ENCODE peak calls at places on chromosomes 12 and 14, in eight cellular contexts. X is prostate gland, L is GM12878, B is suprapubic skin, P is breast epithelium, U is upper lobe of left lung, Z is K562, C is GM23338. F is an unnamed sample.

GRCh38 chr12:6326316-6326959 is 15.4 kb downstream of the TNFRSF1A start:
- DNase-seq in Z (peak), B (no peak), X (no peak), P (no peak), U (no peak), C (peak), L (no peak), F (no peak)

GRCh38 chr12:49043241-49043640 is 17.4 kb downstream of the KMT2D start:
- DNase-seq in X (no peak), U (no peak), Z (no peak), C (no peak), P (no peak), B (no peak), L (no peak), F (no peak)

GRCh38 chr12:52204095-52204930 is 12.5 kb upstream of the KRT80 start:
- DNase-seq in B (no peak), U (no peak), L (no peak), P (no peak), Z (no peak), X (no peak), C (no peak), F (no peak)

GRCh38 chr12:121857322-121858246 is 1.1 kb downstream of the HPD start:
- DNase-seq in P (no peak), X (no peak), U (no peak), Z (peak), B (no peak), L (no peak), C (no peak), F (no peak)

GRCh38 chr12:6207254-6207942 is 7.2 kb downstream of the CD9 start:
- DNase-seq in B (no peak), X (no peak), U (no peak), P (no peak), C (no peak), L (no peak), Z (no peak), F (no peak)

GRCh38 chr14:105503918-105504692 is 13.1 kb downstream of the TEDC1 start:
- DNase-seq in C (no peak), P (no peak), B (no peak), Z (no peak), X (no peak), L (no peak), U (peak), F (no peak)

GRCh38 chr12:50790081-50790480 is 26.2 kb downstream of the ATF1 start:
- DNase-seq in X (no peak), L (no peak), B (no peak), P (no peak), C (no peak), Z (no peak), U (no peak), F (no peak)

GRCh38 chr12:75207338-75208083 is 2.1 kb downstream of the KCNC2 start:
- DNase-seq in L (no peak), C (peak), U (peak), P (no peak), X (no peak), Z (no peak), B (no peak), F (no peak)

GRCh38 chr14:58771016-58771415 is 133.3 kb downstream of the DACT1 start:
- DNase-seq in L (no peak), P (no peak), B (no peak), Z (no peak), U (no peak), X (no peak), C (no peak), F (no peak)

GRCh38 chr12:112309797-112310196 is 72.4 kb downstream of the HECTD4 start:
- DNase-seq in X (no peak), C (no peak), P (no peak), L (no peak), Z (no peak), B (no peak), U (no peak), F (no peak)

GRCh38 chr12:108642899-108643654 is 9.4 kb upstream of the SELPLG start:
- DNase-seq in P (no peak), B (no peak), X (no peak), C (no peak), Z (no peak), L (no peak), U (no peak), F (no peak)

GRCh38 chr12:108644743-108645120 is 11.0 kb upstream of the SELPLG start:
- DNase-seq in B (peak), U (no peak), X (no peak), Z (no peak), P (no peak), C (no peak), L (no peak), F (no peak)

GRCh38 chr12:108642269-108642870 is 8.7 kb upstream of the SELPLG start:
- DNase-seq in B (peak), U (no peak), P (no peak), C (no peak), Z (no peak), X (no peak), L (no peak), F (no peak)

GRCh38 chr12:108645686-108646596 is 12.2 kb upstream of the SELPLG start:
- DNase-seq in L (no peak), C (no peak), B (peak), Z (no peak), U (no peak), P (no peak), X (no peak), F (no peak)

GRCh38 chr12:108643941-108644742 is 10.4 kb upstream of the SELPLG start:
- DNase-seq in B (peak), Z (no peak), L (no peak), C (no peak), P (no peak), X (no peak), U (no peak), F (no peak)
- TF ChIP-seq POLR2AphosphoS5 in B (peak), Z (no peak), L (no peak), C (no peak), P (no peak), X (no peak), U (peak), F (no peak)

GRCh38 chr12:110281549-110282342 is 699 bp downstream of the ATP2A2 start:
- DNase-seq in Z (no peak), X (peak), B (peak), L (no peak), P (peak), C (peak), U (peak), F (no peak)
- TF ChIP-seq POLR2AphosphoS5 in Z (peak), X (no peak), B (no peak), L (peak), P (peak), C (peak), U (no peak), F (peak)

DNA sequence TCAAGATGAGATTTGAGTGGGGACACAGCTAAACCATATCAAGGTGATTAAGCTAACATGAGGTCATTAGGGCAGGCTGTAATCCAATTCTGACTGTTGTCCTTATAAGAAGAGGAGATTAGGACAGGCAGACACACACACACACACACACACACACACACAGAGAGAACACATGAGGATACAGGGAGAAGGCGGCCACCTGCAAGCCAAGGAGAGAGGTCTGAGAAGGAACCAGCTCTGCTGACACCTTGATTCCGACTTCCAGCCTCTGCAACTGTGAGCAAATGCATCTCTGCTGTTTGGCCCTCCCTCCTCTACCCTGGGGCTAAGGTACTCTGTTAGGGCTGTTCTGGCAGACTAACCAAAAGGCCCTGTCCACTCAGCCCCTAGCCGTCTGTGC is 112.5 kb upstream of the GSC start:
- DNase-seq in B (no peak), P (no peak), X (no peak), C (no peak), L (no peak), U (no peak), Z (no peak), F (no peak)
- TF ChIP-seq POLR2AphosphoS5 in B (no peak), P (no peak), X (no peak), C (no peak), L (no peak), U (no peak), Z (no peak), F (no peak)

DNA sequence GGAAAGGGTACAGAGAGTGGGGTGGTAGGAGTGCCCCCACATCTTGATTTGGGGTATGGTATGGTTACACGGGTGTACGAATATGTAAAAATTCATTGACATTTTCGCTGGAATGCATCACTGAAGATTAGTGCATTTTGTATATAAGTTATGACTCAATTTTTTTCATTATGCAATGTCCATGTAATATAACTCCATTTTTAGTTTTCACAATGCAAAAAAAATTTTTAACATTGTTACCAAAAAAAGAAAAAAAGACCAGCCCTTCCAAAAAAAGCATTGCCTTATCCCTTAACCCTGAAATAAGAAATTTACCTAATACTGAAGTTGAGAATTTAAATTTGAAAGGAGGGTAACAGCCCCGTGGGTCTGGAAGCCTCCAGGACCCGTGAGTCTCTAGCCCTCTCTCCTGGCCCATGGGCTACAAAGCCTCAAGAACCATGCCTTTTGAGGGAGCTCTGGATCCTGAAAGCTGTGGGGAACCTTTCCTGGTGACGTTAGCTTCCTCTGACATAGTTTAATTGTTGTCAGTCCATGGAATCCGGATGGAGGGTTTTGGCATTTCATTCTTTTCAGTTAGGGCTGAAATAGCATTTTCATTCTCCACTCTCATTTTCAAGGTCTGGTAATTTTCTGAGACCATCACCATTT is 55.6 kb upstream of the ACTN1 start:
- DNase-seq in B (no peak), Z (no peak), P (no peak), X (no peak), C (peak), U (no peak), L (no peak), F (no peak)
- TF ChIP-seq POLR2AphosphoS5 in B (no peak), Z (no peak), P (no peak), X (no peak), C (no peak), U (no peak), L (no peak), F (no peak)

GRCh38 chr14:95664046-95664445 is 22.2 kb upstream of the TCL1B start:
- DNase-seq in U (no peak), P (no peak), X (no peak), B (no peak), C (no peak), L (no peak), Z (no peak), F (no peak)

GRCh38 chr14:95664546-95664945 is 21.7 kb upstream of the TCL1B start:
- DNase-seq in P (no peak), Z (no peak), C (no peak), U (no peak), L (no peak), B (no peak), X (no peak), F (no peak)

GRCh38 chr14:95666450-95666849 is 19.8 kb upstream of the TCL1B start:
- DNase-seq in B (no peak), X (no peak), P (no peak), U (no peak), L (no peak), C (no peak), Z (no peak), F (no peak)

GRCh38 chr14:95668235-95668772 is 17.9 kb upstream of the TCL1B start:
- DNase-seq in U (no peak), P (no peak), X (no peak), B (no peak), C (no peak), L (peak), Z (no peak), F (no peak)

GRCh38 chr14:95667251-95667693 is 19.0 kb upstream of the TCL1B start:
- DNase-seq in Z (no peak), B (no peak), L (no peak), U (no peak), X (no peak), C (no peak), P (no peak), F (no peak)
- TF ChIP-seq POLR2AphosphoS5 in Z (no peak), B (no peak), L (no peak), U (no peak), X (no peak), C (no peak), P (no peak), F (no peak)

DNA sequence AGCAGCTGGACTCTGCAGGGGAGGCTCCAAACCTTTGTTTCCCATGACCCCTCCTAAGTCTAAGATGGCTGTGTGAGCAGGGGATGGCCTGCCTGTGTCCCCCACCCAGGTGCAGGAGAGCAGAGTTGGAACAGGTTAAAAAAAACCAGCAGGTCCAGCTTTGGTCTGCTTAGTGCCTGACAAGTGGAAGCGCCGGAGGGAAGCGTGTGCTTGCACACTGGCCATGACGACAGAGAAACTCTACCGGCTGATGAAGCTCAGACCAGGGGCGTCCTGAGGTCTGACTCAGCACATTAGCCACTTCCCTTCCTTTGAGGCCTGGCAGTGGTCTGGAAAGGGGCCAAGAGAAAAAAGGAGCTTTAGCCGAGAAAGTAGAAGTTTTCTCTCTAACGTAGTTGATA is 280.1 kb downstream of the VRK1 start:
- DNase-seq in X (no peak), B (no peak), U (no peak), P (no peak), C (no peak), Z (peak), L (peak), F (no peak)
- TF ChIP-seq POLR2AphosphoS5 in X (no peak), B (no peak), U (no peak), P (no peak), C (no peak), Z (no peak), L (no peak), F (no peak)

DNA sequence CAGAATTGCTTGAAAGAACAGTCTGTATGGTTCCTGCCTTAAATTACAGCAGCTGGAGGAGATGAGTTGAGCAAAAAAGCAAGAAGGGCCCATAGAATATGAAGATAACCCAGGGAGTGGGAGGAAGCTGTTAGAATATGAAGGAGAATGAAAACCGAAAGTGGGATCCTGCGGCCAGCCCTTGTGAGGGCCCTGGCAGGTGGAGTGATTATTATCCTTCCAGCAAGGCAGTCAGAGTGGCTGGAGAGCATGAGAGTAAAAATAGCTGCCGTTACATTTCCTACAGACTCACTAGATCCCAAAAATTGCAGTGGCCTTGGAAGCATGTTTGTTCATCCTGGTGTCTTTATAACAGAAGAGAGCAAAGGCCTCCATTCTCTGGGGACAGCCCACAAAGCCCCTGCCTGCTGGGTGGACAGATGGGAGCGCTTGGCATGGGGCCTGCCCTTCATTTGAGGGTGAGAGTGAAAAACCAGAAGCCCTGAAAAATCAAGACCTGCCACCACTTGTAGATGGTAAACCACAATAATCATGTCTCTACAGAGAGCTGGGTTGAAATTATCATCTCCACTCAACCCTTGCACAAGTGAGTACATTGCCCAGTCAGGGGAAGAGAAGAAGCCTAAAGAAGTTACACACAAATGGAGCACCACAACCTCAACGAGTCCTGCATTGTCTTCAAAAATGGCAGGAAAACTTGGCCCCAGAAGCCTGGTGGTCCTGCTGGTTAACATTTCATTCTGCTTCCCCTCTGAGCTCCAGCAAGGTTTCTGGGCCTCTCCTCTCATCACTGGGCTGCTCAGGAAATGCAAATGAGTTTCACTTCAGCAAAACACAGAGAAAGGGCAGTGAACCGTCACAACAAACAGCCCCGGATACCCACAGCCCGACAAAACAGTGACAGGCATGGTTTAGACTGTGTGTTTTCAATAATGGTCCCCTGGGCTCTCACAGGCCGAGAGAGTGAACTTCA is 20.5 kb downstream of the ZDHHC22 start:
- DNase-seq in Z (no peak), L (peak), C (no peak), P (no peak), U (no peak), B (no peak), X (no peak), F (no peak)
- TF ChIP-seq POLR2AphosphoS5 in Z (no peak), L (peak), C (no peak), P (no peak), U (no peak), B (no peak), X (peak), F (no peak)

GRCh38 chr14:51879170-51879569 is 18.8 kb downstream of the GNG2 start:
- DNase-seq in P (no peak), Z (no peak), B (no peak), X (no peak), L (no peak), C (no peak), U (no peak), F (no peak)
- TF ChIP-seq POLR2AphosphoS5 in P (no peak), Z (no peak), B (no peak), X (no peak), L (no peak), C (no peak), U (no peak), F (no peak)